ENCODE peak calls at places on chromosomes 4 and X, in eight cellular contexts. U is CD8-positive, alpha-beta T cell; W is effector memory CD8-positive, alpha-beta T cell; I is NCI-H2029; B is GM04504; D is activated T-cell treated with anti-CD3 and anti-CD28 coated beads, Interleukin-2, amount 50 U/mL, for 72 hours; C is GM04503; X is progenitor cell of endocrine pancreas. N is an unnamed sample.

GRCh38 chr4:82898322-82899243 is 2.0 kb upstream of the THAP9 start:
- DNase-seq in D (no peak), I (peak; percentile 9), U (no peak), W (no peak), B (peak; percentile 84), C (peak; percentile 90), X (no peak), N (peak; percentile 61)

GRCh38 chr4:113327513-113327912 is 278.1 kb downstream of the ANK2 start:
- DNase-seq in W (no peak), I (no peak), U (no peak), C (peak; percentile 9), D (no peak), X (no peak), B (peak; percentile 22), N (peak; percentile 75)

GRCh38 chrX:21757960-21758359 is at the start of gene SMPX:
- DNase-seq in B (no peak), I (no peak), W (no peak), U (no peak), X (no peak), C (no peak), D (no peak), N (no peak)

GRCh38 chr4:90127706-90128345 is 632 bp downstream of the CCSER1 start:
- DNase-seq in C (no peak), W (no peak), B (no peak), I (no peak), D (no peak), X (peak; percentile 53), U (no peak), N (peak; percentile 63)

GRCh38 chr4:122666527-122667245 is 45.8 kb upstream of the IL21 start:
- DNase-seq in C (peak; percentile 92), X (no peak), D (peak; percentile 21), B (peak; percentile 81), W (no peak), U (no peak), I (no peak), N (peak; percentile 11)

GRCh38 chr4:189001283-189001970 is 862.2 kb downstream of the TRIML1 start:
- DNase-seq in W (no peak), B (no peak), U (no peak), X (no peak), C (no peak), D (no peak), I (peak; percentile 43), N (no peak)

GRCh38 chr4:95158626-95159025 is 390.1 kb downstream of the UNC5C start:
- DNase-seq in B (no peak), X (no peak), D (no peak), I (no peak), C (no peak), W (no peak), U (no peak), N (no peak)

GRCh38 chrX:27575565-27575964 is 14.6 kb upstream of the DCAF8L2 start:
- DNase-seq in I (no peak), U (no peak), X (no peak), C (no peak), D (no peak), B (no peak), W (no peak), N (no peak)

GRCh38 chrX:86137071-86137470 is 11.2 kb upstream of the DACH2 start:
- DNase-seq in X (no peak), U (no peak), I (no peak), D (no peak), C (no peak), B (no peak), W (no peak), N (no peak)

GRCh38 chr4:122150896-122151295 is 1.2 kb upstream of the BLTP1 start:
- DNase-seq in X (no peak), I (no peak), B (no peak), U (no peak), W (no peak), D (no peak), C (no peak), N (no peak)

GRCh38 chrX:152945021-152945979 is 47.4 kb downstream of the ZNF185 start:
- DNase-seq in I (no peak), W (no peak), B (no peak), X (no peak), D (no peak), C (no peak), U (no peak), N (no peak)

GRCh38 chrX:132740316-132741123 is 217.9 kb downstream of the HS6ST2 start:
- DNase-seq in C (no peak), W (no peak), B (no peak), D (no peak), I (no peak), X (no peak), U (no peak), N (no peak)

GRCh38 chr4:64271601-64272081 is 137.6 kb downstream of the TECRL start:
- DNase-seq in I (peak; percentile 1), W (no peak), D (no peak), B (no peak), U (no peak), C (no peak), X (no peak), N (no peak)

GRCh38 chr4:157128395-157128794 is 52.4 kb downstream of the GLRB start:
- DNase-seq in U (no peak), C (no peak), B (peak; percentile 23), I (no peak), X (no peak), W (no peak), D (no peak), N (peak; percentile 34)

GRCh38 chr4:108738307-108738706 is 24.5 kb downstream of the ETNPPL start:
- DNase-seq in W (no peak), X (no peak), B (no peak), D (no peak), I (no peak), U (no peak), C (no peak), N (no peak)

GRCh38 chrX:42776195-42776594 is 1.8 kb downstream of the PPP1R2C start:
- DNase-seq in I (no peak), D (no peak), W (no peak), C (no peak), X (no peak), U (no peak), B (no peak), N (peak; percentile 18)

GRCh38 chr4:120749445-120750151 is 172.9 kb downstream of the PRDM5 start:
- DNase-seq in U (no peak), W (no peak), D (no peak), B (no peak), X (no peak), I (peak; percentile 89), C (no peak), N (no peak)

GRCh38 chr4:123741906-123742305 is 345.3 kb downstream of the SPRY1 start:
- DNase-seq in C (no peak), B (no peak), U (no peak), I (no peak), D (no peak), X (no peak), W (no peak), N (no peak)

GRCh38 chr4:165802452-165802851 is 70.6 kb upstream of the TLL1 start:
- DNase-seq in I (no peak), B (no peak), X (no peak), C (no peak), W (no peak), D (no peak), U (no peak), N (no peak)

GRCh38 chrX:134013092-134013497 is 27.7 kb upstream of the GPC3 start:
- DNase-seq in C (no peak), W (no peak), I (no peak), D (peak; percentile 6), X (no peak), B (peak; percentile 3), U (no peak), N (no peak)

GRCh38 chrX:16745659-16746058 is 26.2 kb downstream of the SYAP1 start:
- DNase-seq in U (no peak), W (no peak), X (no peak), D (no peak), C (no peak), I (no peak), B (no peak), N (no peak)

GRCh38 chr4:69823481-69824186 is 36.3 kb downstream of the SULT1E1 start:
- DNase-seq in I (peak; percentile 81), U (peak; percentile 56), W (no peak), X (no peak), D (peak; percentile 36), B (no peak), C (no peak), N (peak; percentile 83)

GRCh38 chr4:146342600-146343192 is 128.4 kb downstream of the REELD1 start:
- DNase-seq in X (no peak), I (no peak), B (no peak), W (peak; percentile 29), C (no peak), U (no peak), D (peak; percentile 30), N (peak; percentile 48)

GRCh38 chr4:152422817-152423320 is 113.0 kb downstream of the FBXW7 start:
- DNase-seq in D (no peak), I (no peak), B (no peak), X (no peak), C (no peak), W (no peak), U (no peak), N (no peak)

GRCh38 chrX:8036914-8037313 is 109.7 kb upstream of the PNPLA4 start:
- DNase-seq in D (no peak), I (no peak), C (no peak), B (no peak), U (no peak), W (no peak), X (no peak), N (no peak)

N was measured in hepatocyte.